ENCODE peak calls at places on chromosomes 5 and 9, in seven cellular contexts. T is AG10803, L is lower lobe of right lung, P is left lung, Q is left ventricle myocardium inferior, U is WTC11, D is type B pancreatic cell. X is an unnamed sample.

GRCh38 chr9:136939996-136940525 is 4.5 kb downstream of the FBXW5 start:
- DNase-seq in T (no peak), L (no peak), P (no peak), Q (peak), U (no peak), D (no peak), X (no peak)

GRCh38 chr5:69113851-69114250 is 20.0 kb downstream of the SLC30A5 start:
- DNase-seq in T (peak), L (no peak), P (no peak), Q (no peak), U (no peak), D (no peak), X (no peak)

GRCh38 chr9:124480621-124480981 is 26.6 kb downstream of the NR5A1 start:
- DNase-seq in T (peak), L (no peak), P (peak), Q (no peak), U (peak), D (no peak), X (peak)

GRCh38 chr9:77647659-77648457 is at the start of gene GNA14:
- DNase-seq in T (peak), L (no peak), P (peak), Q (no peak), U (peak), D (no peak), X (peak)

GRCh38 chr5:83055166-83055565 is 22.0 kb downstream of the TMEM167A start:
- DNase-seq in T (no peak), L (no peak), P (no peak), Q (no peak), U (no peak), D (no peak), X (no peak)

GRCh38 chr5:1500411-1501091 is 23.2 kb downstream of the LPCAT1 start:
- DNase-seq in T (no peak), L (peak), P (peak), Q (peak), U (no peak), D (no peak), X (no peak)

GRCh38 chr9:115115924-115116323 is 2.0 kb downstream of the TNC start:
- DNase-seq in T (peak), L (no peak), P (no peak), Q (no peak), U (no peak), D (no peak), X (no peak)

GRCh38 chr9:2743937-2744529 is 26.7 kb downstream of the KCNV2 start:
- DNase-seq in T (no peak), L (no peak), P (no peak), Q (no peak), U (no peak), D (no peak), X (no peak)

GRCh38 chr5:87020099-87020934 is 247.4 kb upstream of the RASA1 start:
- DNase-seq in T (peak), L (peak), P (no peak), Q (peak), U (no peak), D (no peak), X (peak)

GRCh38 chr9:107737987-107738743 is 248.6 kb upstream of the KLF4 start:
- DNase-seq in T (peak), L (no peak), P (peak), Q (peak), U (no peak), D (no peak), X (no peak)

GRCh38 chr5:160539431-160539830 is 117.8 kb downstream of the PTTG1 start:
- DNase-seq in T (no peak), L (no peak), P (no peak), Q (no peak), U (no peak), D (no peak), X (peak)

GRCh38 chr5:65299841-65300240 is 181.9 kb downstream of the ADAMTS6 start:
- DNase-seq in T (peak), L (no peak), P (no peak), Q (no peak), U (no peak), D (no peak), X (no peak)

GRCh38 chr9:14775917-14776316 is 53.4 kb upstream of the CER1 start:
- DNase-seq in T (no peak), L (no peak), P (no peak), Q (no peak), U (no peak), D (no peak), X (no peak)

GRCh38 chr9:71911908-71912325 is 478 bp downstream of the C9orf85 start:
- DNase-seq in T (peak), L (no peak), P (peak), Q (no peak), U (no peak), D (no peak), X (no peak)

GRCh38 chr5:141003791-141004601 is 37.7 kb downstream of the PCDHAC2 start:
- DNase-seq in T (no peak), L (peak), P (no peak), Q (no peak), U (no peak), D (no peak), X (no peak)

GRCh38 chr9:86639899-86640379 is 285.7 kb upstream of the TUT7 start:
- DNase-seq in T (no peak), L (peak), P (no peak), Q (no peak), U (peak), D (no peak), X (no peak)

GRCh38 chr5:145975361-145976066 is 39.1 kb downstream of the SH3RF2 start:
- DNase-seq in T (peak), L (no peak), P (no peak), Q (no peak), U (no peak), D (no peak), X (no peak)

GRCh38 chr5:127934791-127935256 is 148.7 kb upstream of the SLC12A2 start:
- DNase-seq in T (peak), L (no peak), P (no peak), Q (no peak), U (no peak), D (no peak), X (no peak)

GRCh38 chr5:80623911-80624457 is 30.5 kb upstream of the MSH3 start:
- DNase-seq in T (no peak), L (no peak), P (no peak), Q (no peak), U (no peak), D (no peak), X (no peak)

GRCh38 chr9:137315581-137316011 is 13.5 kb upstream of the NRARP start:
- DNase-seq in T (no peak), L (no peak), P (no peak), Q (no peak), U (no peak), D (no peak), X (no peak)

GRCh38 chr5:79687911-79688310 is 1.7 kb upstream of the CMYA5 start:
- DNase-seq in T (no peak), L (no peak), P (no peak), Q (no peak), U (no peak), D (no peak), X (no peak)

GRCh38 chr9:92100237-92100911 is 14.8 kb downstream of the SPTLC1 start:
- DNase-seq in T (peak), L (no peak), P (no peak), Q (no peak), U (no peak), D (no peak), X (no peak)

DNA sequence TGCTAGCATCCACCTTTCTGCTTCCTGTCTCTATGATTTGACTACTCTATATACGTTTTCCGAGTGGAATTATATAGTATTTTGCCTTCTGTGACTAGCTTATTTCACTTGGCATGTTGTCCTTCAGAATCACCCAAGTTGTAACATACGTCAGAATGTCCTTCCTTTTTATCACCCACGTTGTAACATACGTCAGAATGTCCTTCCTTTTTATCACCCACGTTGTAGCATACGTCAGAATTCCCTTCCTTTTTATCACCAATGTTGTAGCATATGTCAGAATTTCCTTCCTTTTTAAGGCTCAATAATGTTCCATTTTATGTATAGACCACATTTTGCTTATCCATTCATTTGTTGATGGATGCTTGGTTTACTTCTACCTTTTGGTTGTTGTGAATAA is 22.9 kb upstream of the TAS2R1 start:
- DNase-seq in T (no peak), L (no peak), P (no peak), Q (no peak), U (no peak), D (no peak), X (no peak)
- TF ChIP-seq CTCF in T (no peak), L (no peak), P (no peak), Q (no peak), U (no peak), D (no peak), X (no peak)

GRCh38 chr9:131954299-131954698 is 125.4 kb downstream of the MED27 start:
- DNase-seq in T (no peak), L (no peak), P (no peak), Q (no peak), U (no peak), D (no peak), X (no peak)
- TF ChIP-seq CTCF in T (no peak), L (peak), P (no peak), Q (peak), U (no peak), D (peak), X (no peak)

DNA sequence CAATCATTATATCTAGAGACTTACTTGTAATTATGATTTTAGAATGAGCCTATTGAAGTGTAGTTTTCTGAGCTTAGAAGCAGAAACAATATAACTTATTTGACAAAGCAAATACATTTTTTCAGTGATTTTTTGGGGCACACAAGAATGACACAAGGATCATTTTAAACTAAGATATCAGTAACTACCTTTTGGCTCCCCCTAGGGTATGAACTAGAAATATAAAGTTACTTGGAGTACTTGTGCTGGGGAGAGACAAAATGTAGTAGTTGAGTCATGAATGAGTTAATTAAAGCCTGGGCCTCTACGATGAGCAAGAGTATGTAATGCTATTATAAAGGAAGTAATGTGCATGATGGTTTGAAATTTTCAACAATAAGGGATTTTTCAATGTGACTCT is 1244.1 kb upstream of the ACO1 start:
- DNase-seq in T (no peak), L (no peak), P (no peak), Q (no peak), U (no peak), D (no peak), X (no peak)
- TF ChIP-seq CTCF in T (no peak), L (peak), P (peak), Q (no peak), U (peak), D (peak), X (peak)

DNA sequence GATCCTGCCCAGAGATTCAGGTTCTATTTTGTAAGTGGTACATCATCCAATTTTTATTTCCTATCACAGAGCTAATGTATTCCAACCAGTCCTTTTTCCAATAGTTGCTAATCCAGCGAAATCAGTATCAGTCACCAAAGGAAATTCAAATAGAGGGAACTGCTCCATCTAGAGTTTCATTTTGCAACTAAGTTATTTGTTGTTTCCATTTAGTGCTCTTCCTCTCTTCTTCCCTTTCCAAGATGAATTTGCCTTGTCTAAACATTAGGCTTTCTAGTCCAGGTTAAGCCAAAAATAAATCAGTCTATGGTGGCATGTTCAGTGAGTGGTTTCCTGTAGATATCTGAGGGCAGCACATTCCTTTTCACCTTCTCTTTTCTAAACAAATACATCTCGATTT is 79.8 kb upstream of the SPATA31D4 start:
- DNase-seq in T (peak), L (no peak), P (no peak), Q (no peak), U (no peak), D (no peak), X (no peak)
- TF ChIP-seq CTCF in T (peak), L (peak), P (peak), Q (peak), U (no peak), D (peak), X (no peak)

GRCh38 chr5:5050797-5051196 is 89.3 kb upstream of the ADAMTS16 start:
- DNase-seq in T (no peak), L (no peak), P (no peak), Q (no peak), U (no peak), D (no peak), X (no peak)
- TF ChIP-seq CTCF in T (no peak), L (no peak), P (no peak), Q (no peak), U (no peak), D (no peak), X (no peak)